ENCODE peak calls at places on chromosome 21, in ten cellular contexts. Y is HCT116, J is IMR-90, G is transverse colon, R is ovary, V is tibial nerve, I is A549, E is gastrocnemius medialis, U is uterus, W is heart left ventricle. F is an unnamed sample. For H3K9me3 and H3K4me1, the result is how much of the 10 kb centered on the place peaks cover.

GRCh38 chr21:26097475-26097874 is 73.1 kb downstream of the APP start:
- DNase-seq in Y (no peak), G (no peak), J (no peak), R (no peak), U (no peak), W (no peak), V (no peak), I (no peak), E (no peak), F (no peak)

GRCh38 chr21:46005481-46005881 is 23.9 kb downstream of the COL6A1 start:
- DNase-seq in E (no peak), W (peak), R (peak), J (no peak), U (peak), Y (no peak), I (no peak), G (peak), V (no peak), F (peak)

GRCh38 chr21:31732891-31733520 is 1.1 kb upstream of the SCAF4 start:
- DNase-seq in W (no peak), J (peak), R (peak), V (no peak), I (peak), Y (no peak), E (no peak), U (no peak), G (peak), F (no peak)

GRCh38 chr21:35254006-35254751 is 205.1 kb upstream of the RUNX1 start:
- DNase-seq in U (no peak), Y (no peak), E (peak), I (no peak), V (peak), W (no peak), G (peak), J (peak), R (no peak), F (no peak)

GRCh38 chr21:19995253-19995652 is 1003.0 kb upstream of the NCAM2 start:
- DNase-seq in I (no peak), V (no peak), E (no peak), G (no peak), W (no peak), R (no peak), J (no peak), Y (no peak), U (no peak), F (no peak)

GRCh38 chr21:42056996-42057689 is 14.0 kb upstream of the UMODL1 start:
- DNase-seq in U (no peak), V (no peak), Y (no peak), J (peak), I (no peak), W (no peak), E (no peak), R (no peak), G (peak), F (peak)

GRCh38 chr21:21921410-21922232 is 923.4 kb downstream of the NCAM2 start:
- DNase-seq in J (peak), U (no peak), R (no peak), V (no peak), W (no peak), I (peak), Y (no peak), E (no peak), G (no peak), F (no peak)

GRCh38 chr21:41677671-41678015 is 89.2 kb downstream of the RIPK4 start:
- DNase-seq in I (peak), W (no peak), V (no peak), Y (no peak), R (no peak), G (no peak), E (no peak), J (no peak), U (no peak), F (no peak)

GRCh38 chr21:46455575-46456385 is 2.9 kb upstream of the DIP2A start:
- DNase-seq in W (peak), U (peak), Y (peak), E (no peak), G (peak), V (no peak), I (no peak), R (no peak), J (peak), F (no peak)

GRCh38 chr21:17002628-17003027 is 510.2 kb upstream of the CXADR start:
- DNase-seq in G (no peak), I (no peak), E (no peak), W (no peak), Y (no peak), U (no peak), V (no peak), J (no peak), R (no peak), F (no peak)

GRCh38 chr21:41342035-41342434 is 19.8 kb upstream of the MX2 start:
- DNase-seq in U (no peak), R (no peak), G (no peak), E (no peak), J (no peak), V (no peak), Y (no peak), W (no peak), I (no peak), F (no peak)

GRCh38 chr21:30257773-30258172 is 25.0 kb downstream of the KRTAP24-1 start:
- DNase-seq in W (no peak), I (peak), U (no peak), G (no peak), V (peak), E (no peak), Y (no peak), R (no peak), J (no peak), F (no peak)

GRCh38 chr21:17598437-17598836 is 14.3 kb downstream of the BTG3 start:
- DNase-seq in V (no peak), I (no peak), Y (no peak), E (no peak), W (no peak), R (no peak), U (no peak), J (no peak), G (no peak), F (no peak)

GRCh38 chr21:16007933-16008332 is 278.2 kb downstream of the USP25 start:
- DNase-seq in E (no peak), U (no peak), R (no peak), V (no peak), J (peak), I (no peak), W (no peak), Y (no peak), G (no peak), F (no peak)

GRCh38 chr21:43269461-43269860 is 100.7 kb downstream of the CRYAA start:
- DNase-seq in R (no peak), E (no peak), J (no peak), G (no peak), U (no peak), I (no peak), Y (no peak), W (no peak), V (no peak), F (no peak)

GRCh38 chr21:25329227-25329626 is 278.1 kb downstream of the MRPL39 start:
- DNase-seq in Y (no peak), W (no peak), J (peak), U (no peak), V (no peak), R (no peak), I (no peak), E (no peak), G (no peak), F (no peak)

GRCh38 chr21:18493420-18493819 is 89.8 kb upstream of the TMPRSS15 start:
- DNase-seq in I (no peak), J (no peak), U (no peak), E (no peak), V (no peak), W (no peak), R (no peak), Y (no peak), G (no peak), F (no peak)

DNA sequence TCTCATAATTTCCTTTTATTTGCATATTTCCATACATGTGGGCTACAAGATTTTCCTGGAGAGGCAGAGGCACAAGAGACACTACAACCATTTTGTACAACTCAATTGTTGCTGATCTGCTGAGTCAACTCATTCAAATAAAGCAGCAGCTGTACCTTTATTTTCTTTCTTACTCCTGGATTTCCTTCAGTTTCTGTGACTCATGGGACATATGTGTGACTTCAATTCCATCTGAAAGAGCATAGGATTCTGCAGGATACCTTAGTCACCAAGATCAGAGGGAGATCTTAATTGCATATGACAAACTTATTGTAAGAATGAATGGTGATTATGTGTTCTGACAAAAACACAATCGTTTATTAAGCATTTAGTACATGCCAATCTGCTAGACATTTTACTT is 2219.4 kb downstream of the NCAM2 start:
- DNase-seq in W (no peak), R (no peak), J (no peak), G (no peak), U (no peak), Y (no peak), E (no peak), V (no peak), I (no peak), F (no peak)
- H3K9me3 ChIP-seq in W (under half), R (under half), J (under half), G (under half), U (under half), Y (under half), E (under half), V (under half), I (under half), F (under half)

GRCh38 chr21:44969066-44969649 is 29.3 kb downstream of the SLX9 start:
- DNase-seq in V (no peak), Y (no peak), J (no peak), W (no peak), E (no peak), R (no peak), G (no peak), I (no peak), U (no peak), F (no peak)
- H3K4me1 ChIP-seq in V (under half), Y (under half), J (under half), W (under half), E (under half), R (under half), G (under half), I (under half), U (under half), F (half or more)

GRCh38 chr21:37073417-37074194 is 552 bp downstream of the TTC3 start:
- DNase-seq in G (peak), Y (no peak), R (peak), J (peak), E (peak), V (peak), I (peak), W (peak), U (peak), F (peak)
- TF ChIP-seq POLR2A in G (no peak), Y (no peak), R (no peak), J (peak), E (no peak), V (no peak), I (no peak), W (no peak), U (no peak), F (no peak)

GRCh38 chr21:9767592-9768375 is 753.6 kb upstream of the TPTE start:
- DNase-seq in Y (no peak), U (no peak), W (no peak), E (no peak), V (no peak), R (no peak), G (no peak), J (no peak), I (no peak), F (no peak)

GRCh38 chr21:9763306-9763705 is 758.1 kb upstream of the TPTE start:
- DNase-seq in I (no peak), G (no peak), J (no peak), E (no peak), V (no peak), U (no peak), Y (no peak), W (no peak), R (no peak), F (no peak)

GRCh38 chr21:9760398-9761074 is 760.8 kb upstream of the TPTE start:
- DNase-seq in W (no peak), J (no peak), Y (no peak), G (no peak), V (no peak), E (no peak), U (no peak), I (no peak), R (no peak), F (no peak)

GRCh38 chr21:9759972-9760371 is 761.4 kb upstream of the TPTE start:
- DNase-seq in I (no peak), R (no peak), W (no peak), E (no peak), Y (no peak), J (no peak), G (no peak), V (no peak), U (no peak), F (no peak)

GRCh38 chr21:9763807-9764206 is 757.6 kb upstream of the TPTE start:
- DNase-seq in R (no peak), J (no peak), V (no peak), E (no peak), G (no peak), Y (no peak), U (no peak), I (no peak), W (no peak), F (no peak)
- H3K9me3 ChIP-seq in R (under half), J (under half), V (under half), E (under half), G (under half), Y (half or more), U (under half), I (under half), W (under half), F (under half)

GRCh38 chr21:37370152-37371040 is 3.8 kb downstream of the DYRK1A start:
- DNase-seq in V (no peak), U (no peak), E (no peak), J (peak), G (no peak), W (no peak), Y (no peak), I (no peak), R (no peak), F (no peak)

GRCh38 chr21:37374026-37374425 is 7.5 kb downstream of the DYRK1A start:
- DNase-seq in W (no peak), Y (no peak), U (no peak), R (no peak), G (no peak), J (peak), V (no peak), E (no peak), I (peak), F (no peak)

GRCh38 chr21:37371041-37371397 is 4.4 kb downstream of the DYRK1A start:
- DNase-seq in R (no peak), W (no peak), V (no peak), J (no peak), Y (no peak), G (no peak), U (no peak), E (no peak), I (no peak), F (no peak)

GRCh38 chr21:37373539-37373938 is 7.0 kb downstream of the DYRK1A start:
- DNase-seq in J (no peak), Y (no peak), V (no peak), G (no peak), E (no peak), U (no peak), W (no peak), R (no peak), I (no peak), F (no peak)

GRCh38 chr21:37372127-37372731 is 5.7 kb downstream of the DYRK1A start:
- DNase-seq in E (no peak), W (no peak), I (no peak), U (no peak), R (no peak), G (no peak), J (no peak), Y (no peak), V (no peak), F (no peak)
- H3K4me1 ChIP-seq in E (half or more), W (under half), I (half or more), U (under half), R (under half), G (half or more), J (under half), Y (half or more), V (half or more), F (under half)

GRCh38 chr21:33480481-33481103 is 818 bp upstream of the TMEM50B start:
- DNase-seq in E (no peak), Y (no peak), R (no peak), G (no peak), I (no peak), W (no peak), V (no peak), J (no peak), U (no peak), F (no peak)
- TF ChIP-seq POLR2A in E (no peak), Y (no peak), R (no peak), G (no peak), I (no peak), W (no peak), V (no peak), J (no peak), U (no peak), F (no peak)

GRCh38 chr21:44428281-44428942 is 26.9 kb upstream of the LRRC3 start:
- DNase-seq in R (peak), Y (peak), W (no peak), I (peak), U (no peak), E (no peak), G (peak), J (no peak), V (no peak), F (peak)

GRCh38 chr21:44431300-44431699 is 24.0 kb upstream of the LRRC3 start:
- DNase-seq in Y (no peak), E (peak), V (no peak), I (no peak), W (no peak), G (no peak), R (no peak), J (no peak), U (no peak), F (no peak)

GRCh38 chr21:44427241-44428120 is 27.8 kb upstream of the LRRC3 start:
- DNase-seq in J (no peak), G (no peak), Y (no peak), W (no peak), V (no peak), U (no peak), I (no peak), E (no peak), R (no peak), F (no peak)

GRCh38 chr21:44426663-44427191 is 28.6 kb upstream of the LRRC3 start:
- DNase-seq in J (no peak), I (no peak), W (no peak), V (no peak), Y (no peak), G (no peak), U (no peak), R (no peak), E (peak), F (no peak)

GRCh38 chr21:44429894-44430293 is 25.4 kb upstream of the LRRC3 start:
- DNase-seq in J (no peak), W (no peak), G (no peak), U (no peak), I (no peak), V (no peak), R (no peak), Y (no peak), E (no peak), F (no peak)
- H3K9me3 ChIP-seq in J (under half), W (under half), G (under half), U (under half), I (under half), V (under half), R (under half), Y (under half), E (under half), F (under half)